ENCODE peak calls at places on chromosomes 2 and 18, in five cellular contexts. E, W, U, F and N are unnamed samples.

GRCh38 chr2:225072444-225072843 is 30.2 kb upstream of the DOCK10 start:
- DNase-seq in E (no peak), W (no peak), U (no peak), F (no peak), N (no peak)

GRCh38 chr2:42897386-42897785 is 105.0 kb upstream of the HAAO start:
- DNase-seq in E (no peak), W (no peak), U (no peak), F (no peak), N (no peak)

GRCh38 chr2:141994066-141994465 is 136.8 kb downstream of the LRP1B start:
- DNase-seq in E (no peak), W (no peak), U (no peak), F (no peak), N (no peak)

GRCh38 chr18:45621068-45621511 is 5.8 kb downstream of the SLC14A2 start:
- DNase-seq in E (peak; percentile 47), W (peak; percentile 46), U (peak; percentile 56), F (peak; percentile 16), N (peak; percentile 5)

GRCh38 chr2:209977386-209978239 is 24.8 kb upstream of the RPE start:
- DNase-seq in E (peak; percentile 11), W (peak; percentile 32), U (no peak), F (no peak), N (peak; percentile 2)

GRCh38 chr2:178413472-178414265 is 37.3 kb downstream of the PRKRA start:
- DNase-seq in E (peak; percentile 70), W (peak; percentile 78), U (peak; percentile 83), F (peak; percentile 76), N (peak; percentile 48)

GRCh38 chr2:218892693-218893348 is 12.2 kb downstream of the WNT10A start:
- DNase-seq in E (peak; percentile 62), W (peak; percentile 59), U (no peak), F (peak; percentile 86), N (peak; percentile 35)

GRCh38 chr2:230889911-230890601 is 25.3 kb downstream of the ITM2C start:
- DNase-seq in E (no peak), W (no peak), U (no peak), F (no peak), N (no peak)

GRCh38 chr2:240293865-240294461 is 141.5 kb upstream of the GPC1 start:
- DNase-seq in E (no peak), W (no peak), U (no peak), F (no peak), N (no peak)

GRCh38 chr2:29010946-29011649 is 30.0 kb downstream of the TOGARAM2 start:
- DNase-seq in E (no peak), W (no peak), U (no peak), F (peak; percentile 38), N (no peak)

GRCh38 chr2:15357922-15358321 is 203.2 kb downstream of the NBAS start:
- DNase-seq in E (no peak), W (no peak), U (no peak), F (no peak), N (no peak)

GRCh38 chr18:45506951-45507350 is 108.3 kb upstream of the SLC14A2 start:
- DNase-seq in E (no peak), W (no peak), U (no peak), F (no peak), N (no peak)

GRCh38 chr18:8623549-8624106 is 14.4 kb downstream of the RAB12 start:
- DNase-seq in E (peak; percentile 60), W (peak; percentile 15), U (no peak), F (peak; percentile 15), N (peak; percentile 5)

GRCh38 chr2:190781604-190782198 is 98.9 kb upstream of the GLS start:
- DNase-seq in E (peak; percentile 71), W (peak; percentile 63), U (peak; percentile 61), F (peak; percentile 63), N (peak; percentile 32)

GRCh38 chr2:160271166-160272086 is 71.4 kb upstream of the ITGB6 start:
- DNase-seq in E (no peak), W (no peak), U (no peak), F (no peak), N (no peak)

GRCh38 chr2:164620873-164621760 is at the start of gene GRB14:
- DNase-seq in E (peak; percentile 68), W (peak; percentile 31), U (no peak), F (peak; percentile 25), N (no peak)

GRCh38 chr2:176166260-176166659 is 9.2 kb downstream of the HOXD3 start:
- DNase-seq in E (no peak), W (no peak), U (no peak), F (no peak), N (no peak)

GRCh38 chr18:46771141-46771540 is 14.3 kb upstream of the ST8SIA5 start:
- DNase-seq in E (no peak), W (no peak), U (no peak), F (no peak), N (no peak)

GRCh38 chr2:180675170-180675569 is 305.2 kb upstream of the UBE2E3 start:
- DNase-seq in E (no peak), W (no peak), U (no peak), F (no peak), N (no peak)

GRCh38 chr2:206989306-206989705 is 50.0 kb downstream of the CPO start:
- DNase-seq in E (no peak), W (peak; percentile 22), U (no peak), F (peak; percentile 14), N (peak; percentile 3)

GRCh38 chr2:137951606-137952005 is 12.7 kb upstream of the HNMT start:
- DNase-seq in E (no peak), W (peak; percentile 43), U (no peak), F (no peak), N (no peak)

GRCh38 chr18:27136208-27136535 is 48.9 kb downstream of the CHST9 start:
- DNase-seq in E (no peak), W (peak; percentile 11), U (no peak), F (no peak), N (no peak)

GRCh38 chr2:148944536-148944935 is 69.5 kb downstream of the KIF5C start:
- DNase-seq in E (no peak), W (no peak), U (no peak), F (no peak), N (no peak)

GRCh38 chr2:38704664-38705063 is 38.8 kb downstream of the GALM start:
- DNase-seq in E (no peak), W (no peak), U (no peak), F (no peak), N (no peak)

GRCh38 chr18:13710460-13710859 is 15.9 kb downstream of the FAM210A start:
- DNase-seq in E (no peak), W (peak; percentile 37), U (no peak), F (no peak), N (no peak)

GRCh38 chr18:3283253-3283863 is 21.4 kb downstream of the MYL12B start:
- DNase-seq in E (no peak), W (no peak), U (no peak), F (no peak), N (no peak)

GRCh38 chr2:112996635-112997034 is 8.6 kb upstream of the IL36A start:
- DNase-seq in E (no peak), W (no peak), U (no peak), F (peak; percentile 16), N (no peak)

GRCh38 chr18:2351126-2351850 is 220.0 kb downstream of the METTL4 start:
- DNase-seq in E (no peak), W (no peak), U (no peak), F (no peak), N (no peak)

GRCh38 chr2:233447506-233448219 is 93.4 kb downstream of the DGKD start:
- DNase-seq in E (no peak), W (no peak), U (no peak), F (peak; percentile 5), N (no peak)

GRCh38 chr2:212537311-212538155 is 1.1 kb downstream of the ERBB4 start:
- DNase-seq in E (peak; percentile 45), W (peak; percentile 37), U (no peak), F (no peak), N (no peak)

GRCh38 chr18:59957957-59958356 is 58.2 kb downstream of the PMAIP1 start:
- DNase-seq in E (peak; percentile 97), W (peak; percentile 83), U (peak; percentile 50), F (peak; percentile 47), N (peak; percentile 96)

GRCh38 chr2:237012577-237013237 is 73.0 kb upstream of the COPS8 start:
- DNase-seq in E (no peak), W (no peak), U (no peak), F (no peak), N (no peak)

GRCh38 chr2:78553866-78554647 is 471.4 kb upstream of the REG3G start:
- DNase-seq in E (no peak), W (no peak), U (no peak), F (no peak), N (no peak)